ENCODE peak calls at places on chromosomes 12 and 14, in four cellular contexts. J is IMR-90, G is H9, F is H1. H is an unnamed sample.

GRCh38 chr14:22460461-22461195 is 128.4 kb downstream of the DAD1 start:
- DNase-seq in G (no peak), F (no peak), J (peak; percentile 6), H (no peak)

GRCh38 chr12:88503344-88503743 is 76.9 kb downstream of the KITLG start:
- DNase-seq in G (no peak), J (no peak), F (no peak), H (peak; percentile 10)

GRCh38 chr14:90503582-90503981 is 106.8 kb downstream of the CALM1 start:
- DNase-seq in J (no peak), G (no peak), F (no peak), H (no peak)

GRCh38 chr12:768434-768833 is 16.1 kb downstream of the WNK1 start:
- DNase-seq in G (no peak), J (no peak), F (no peak), H (no peak)

GRCh38 chr14:101928415-101928841 is 35.9 kb upstream of the DYNC1H1 start:
- DNase-seq in J (no peak), F (no peak), G (no peak), H (no peak)

GRCh38 chr12:132813443-132813842 is 15.2 kb downstream of the GOLGA3 start:
- DNase-seq in G (no peak), J (no peak), F (no peak), H (no peak)

GRCh38 chr12:116138781-116139180 is 138.7 kb downstream of the MED13L start:
- DNase-seq in F (no peak), G (no peak), J (no peak), H (no peak)

GRCh38 chr12:66903782-66904396 is 225.0 kb upstream of the GRIP1 start:
- DNase-seq in F (no peak), G (no peak), J (no peak), H (no peak)

GRCh38 chr14:43898709-43899108 is 608.4 kb downstream of the FSCB start:
- DNase-seq in F (no peak), G (no peak), J (no peak), H (peak; percentile 25)

GRCh38 chr14:21894003-21894897 is 220.6 kb upstream of the OR4E1 start:
- DNase-seq in G (peak; percentile 59), F (no peak), J (no peak), H (peak; percentile 44)

GRCh38 chr14:56487761-56488160 is 91.8 kb upstream of the TMEM260 start:
- DNase-seq in F (no peak), G (no peak), J (peak; percentile 67), H (no peak)

GRCh38 chr12:47942327-47943230 is 20.8 kb upstream of the TMEM106C start:
- DNase-seq in J (no peak), G (peak; percentile 87), F (peak; percentile 38), H (peak; percentile 71)

GRCh38 chr12:10018390-10018789 is 8.0 kb downstream of the CLEC12B start:
- DNase-seq in J (peak; percentile 60), G (no peak), F (no peak), H (no peak)

GRCh38 chr12:28374556-28374955 is 184.3 kb downstream of the CCDC91 start:
- DNase-seq in J (peak; percentile 74), G (no peak), F (no peak), H (peak; percentile 5)

GRCh38 chr14:60349663-60350365 is 100.8 kb downstream of the PPM1A start:
- DNase-seq in G (peak; percentile 41), F (no peak), J (peak; percentile 56), H (peak; percentile 63)

GRCh38 chr12:41548926-41549325 is 360.8 kb downstream of the PDZRN4 start:
- DNase-seq in J (no peak), F (no peak), G (no peak), H (no peak)

GRCh38 chr14:93892923-93893549 is 34.1 kb upstream of the FAM181A start:
- DNase-seq in J (peak; percentile 45), F (peak; percentile 46), G (peak; percentile 82), H (peak; percentile 77)

GRCh38 chr12:56086096-56086495 is 6.1 kb downstream of the ERBB3 start:
- DNase-seq in F (no peak), J (no peak), G (no peak), H (peak; percentile 42)

GRCh38 chr12:6952121-6952859 is 1.1 kb downstream of the PTPN6 start:
- DNase-seq in J (no peak), G (no peak), F (no peak), H (no peak)

GRCh38 chr12:563250-563781 is 99.9 kb downstream of the NINJ2 start:
- DNase-seq in G (no peak), F (no peak), J (no peak), H (no peak)

GRCh38 chr12:28360253-28360652 is 170.0 kb downstream of the CCDC91 start:
- DNase-seq in J (no peak), G (no peak), F (no peak), H (no peak)

GRCh38 chr12:132593938-132594358 is 16.4 kb downstream of the LRCOL1 start:
- DNase-seq in J (peak; percentile 84), F (no peak), G (peak; percentile 97), H (peak; percentile 94)

GRCh38 chr12:14962180-14962579 is 779 bp upstream of the ARHGDIB start:
- DNase-seq in F (no peak), G (no peak), J (no peak), H (no peak)

GRCh38 chr12:63952980-63953379 is 108.5 kb downstream of the SRGAP1 start:
- DNase-seq in F (no peak), G (no peak), J (no peak), H (no peak)

GRCh38 chr12:120101182-120101581 is 15.4 kb downstream of the RAB35 start:
- DNase-seq in G (no peak), J (no peak), F (no peak), H (no peak)

GRCh38 chr14:64247186-64247585 is 47.0 kb downstream of the ESR2 start:
- DNase-seq in F (no peak), G (no peak), J (no peak), H (no peak)

GRCh38 chr12:40198601-40199000 is 26.2 kb upstream of the LRRK2 start:
- DNase-seq in G (no peak), F (no peak), J (peak; percentile 13), H (no peak)

GRCh38 chr14:58296731-58297130 is 1.6 kb upstream of the ARID4A start:
- DNase-seq in G (no peak), J (peak; percentile 29), F (no peak), H (no peak)

GRCh38 chr12:105928436-105928835 is 210.3 kb downstream of the NUAK1 start:
- DNase-seq in G (no peak), F (no peak), J (no peak), H (no peak)

DNA sequence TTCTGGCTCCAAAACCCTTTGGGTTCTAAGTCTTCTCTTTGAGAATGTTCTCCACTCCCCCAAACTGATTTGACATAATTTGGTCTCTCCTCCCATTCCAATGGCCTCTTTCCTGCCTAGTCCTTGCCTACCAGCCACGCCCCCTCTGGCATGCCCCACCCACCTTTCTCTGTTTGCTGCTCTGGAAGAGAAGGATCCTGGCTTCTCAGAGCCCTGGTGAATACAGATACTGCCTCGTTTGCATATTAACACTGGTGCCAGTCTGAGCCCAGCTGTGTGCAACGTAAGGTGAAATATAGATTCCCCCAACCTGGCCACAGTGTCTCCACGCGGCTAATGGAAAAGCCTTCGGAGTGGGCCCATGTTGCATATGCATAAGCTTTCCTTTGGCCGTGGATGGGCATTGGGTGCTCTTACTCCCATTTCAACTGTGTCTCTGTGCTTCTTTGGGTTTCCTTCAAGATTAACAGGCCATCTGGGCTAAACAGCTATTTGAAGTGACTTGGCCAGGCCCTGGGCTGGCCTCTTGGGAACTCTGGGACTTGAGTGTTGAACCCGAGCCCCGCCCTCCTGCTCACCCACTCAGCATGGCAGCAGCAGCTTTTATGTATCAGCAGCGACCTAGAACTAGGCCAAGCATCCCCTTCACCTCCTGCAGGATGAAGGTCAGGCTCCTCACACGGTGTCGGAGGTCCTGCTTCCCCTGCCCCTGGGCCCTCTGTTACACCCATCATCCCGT is 79.9 kb downstream of the PAPOLA start:
- DNase-seq in G (no peak), F (no peak), J (no peak), H (peak; percentile 30)
- H3K56ac ChIP-seq in G (no peak overlapping the region), F (no peak overlapping the region), J (no peak overlapping the region), H (no peak overlapping the region)

GRCh38 chr14:54314365-54315134 is 82.3 kb upstream of the CDKN3 start:
- DNase-seq in G (no peak), J (no peak), F (no peak), H (peak; percentile 65)

GRCh38 chr14:54312166-54312801 is 84.5 kb upstream of the CDKN3 start:
- DNase-seq in F (no peak), G (peak; percentile 49), J (peak; percentile 85), H (peak; percentile 96)

GRCh38 chr14:54322241-54322640 is 74.6 kb upstream of the CDKN3 start:
- DNase-seq in F (no peak), G (no peak), J (no peak), H (no peak)

GRCh38 chr14:54316652-54317051 is 80.2 kb upstream of the CDKN3 start:
- DNase-seq in G (no peak), J (no peak), F (no peak), H (peak; percentile 50)

DNA sequence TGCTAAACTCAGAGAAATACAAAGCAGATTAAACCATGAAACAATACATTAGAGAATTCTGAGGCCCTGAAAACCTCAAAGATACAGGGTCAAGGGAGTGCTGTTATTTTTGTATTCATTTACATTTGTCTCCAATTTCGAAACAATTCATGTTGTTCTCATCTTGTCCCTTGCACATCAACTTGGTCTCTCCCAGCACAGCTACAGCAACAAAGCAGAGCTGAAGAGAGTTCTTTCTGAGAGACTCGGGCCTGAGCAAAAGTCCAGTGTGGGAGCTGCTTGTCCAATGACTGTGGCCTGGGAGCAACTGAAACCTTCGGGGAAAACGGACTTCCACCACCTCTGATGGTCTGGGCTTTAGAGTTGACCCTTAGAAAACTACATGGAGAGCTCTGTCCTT is 79.4 kb upstream of the CDKN3 start:
- DNase-seq in G (no peak), J (no peak), F (no peak), H (no peak)
- H3K56ac ChIP-seq in G (no peak overlapping the region), J (no peak overlapping the region), F (no peak overlapping the region), H (peak overlapping the region; percentile 63)

GRCh38 chr12:78406776-78407335 is 457.7 kb upstream of the SYT1 start:
- DNase-seq in G (no peak), F (no peak), J (peak; percentile 9), H (peak; percentile 66)
- H3K56ac ChIP-seq in G (no peak overlapping the region), F (no peak overlapping the region), J (no peak overlapping the region), H (no peak overlapping the region)

GRCh38 chr12:71854594-71854993 is 15.0 kb downstream of the TBC1D15 start:
- DNase-seq in G (no peak), F (no peak), J (no peak), H (no peak)
- H3K56ac ChIP-seq in G (no peak overlapping the region), F (no peak overlapping the region), J (no peak overlapping the region), H (no peak overlapping the region)

DNA sequence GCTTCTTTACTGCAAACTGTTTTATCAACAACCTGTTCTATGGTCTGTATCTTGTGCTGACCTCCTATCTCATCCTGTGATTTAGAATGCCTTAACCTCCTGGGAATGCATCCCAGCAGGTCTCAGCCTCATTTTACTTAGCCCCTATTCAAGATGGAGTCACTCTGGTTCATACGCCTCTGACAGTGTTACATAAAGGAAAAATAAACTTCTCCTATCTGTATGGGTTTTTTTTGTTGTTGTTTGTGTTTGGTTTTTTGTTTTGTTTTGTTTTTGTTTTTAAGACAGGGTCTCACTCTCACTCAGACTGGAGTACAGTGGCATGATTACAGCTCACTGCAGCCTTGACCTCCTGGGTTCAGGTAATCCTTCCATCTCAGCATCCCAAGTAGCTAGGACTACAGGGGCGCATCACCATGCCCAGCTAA is 62.1 kb downstream of the RESF1 start:
- DNase-seq in F (no peak), G (no peak), J (no peak), H (no peak)
- H3K56ac ChIP-seq in F (no peak overlapping the region), G (no peak overlapping the region), J (no peak overlapping the region), H (peak overlapping the region; percentile 49)

H was measured in mesendoderm.